ENCODE peak calls at places on chromosomes 5 and 9, in eight cellular contexts. O, V, S, M, I, N, L and J are unnamed samples.

GRCh38 chr9:114616684-114617520 is 5.8 kb downstream of the TMEM268 start:
- DNase-seq in O (no peak), V (peak; percentile 72), S (no peak), M (no peak), I (peak; percentile 24), N (no peak), L (no peak), J (no peak)

GRCh38 chr9:88046542-88046941 is 72.2 kb upstream of the CDK20 start:
- DNase-seq in O (no peak), V (no peak), S (no peak), M (no peak), I (no peak), N (no peak), L (no peak), J (no peak)

GRCh38 chr5:58002318-58002717 is 457.6 kb downstream of the PLK2 start:
- DNase-seq in O (no peak), V (no peak), S (no peak), M (no peak), I (no peak), N (no peak), L (peak; percentile 82), J (no peak)

GRCh38 chr5:65094279-65094678 is 325.5 kb downstream of the CWC27 start:
- DNase-seq in O (no peak), V (no peak), S (no peak), M (no peak), I (no peak), N (no peak), L (no peak), J (no peak)

GRCh38 chr5:133287500-133287899 is 235.7 kb downstream of the HSPA4 start:
- DNase-seq in O (no peak), V (peak; percentile 55), S (peak; percentile 26), M (no peak), I (peak; percentile 42), N (peak; percentile 43), L (peak; percentile 46), J (peak; percentile 12)

GRCh38 chr9:134336174-134336705 is 10.0 kb downstream of the RXRA start:
- DNase-seq in O (no peak), V (no peak), S (no peak), M (no peak), I (no peak), N (no peak), L (no peak), J (no peak)

GRCh38 chr5:61298580-61298979 is 33.5 kb upstream of the ZSWIM6 start:
- DNase-seq in O (no peak), V (peak; percentile 60), S (no peak), M (no peak), I (no peak), N (no peak), L (peak; percentile 74), J (no peak)

GRCh38 chr9:128887914-128888350 is 6.0 kb downstream of the LRRC8A start:
- DNase-seq in O (no peak), V (no peak), S (no peak), M (peak; percentile 71), I (no peak), N (no peak), L (peak; percentile 31), J (no peak)

GRCh38 chr9:82124090-82124489 is 135.5 kb downstream of the SPATA31D1 start:
- DNase-seq in O (no peak), V (no peak), S (no peak), M (peak; percentile 61), I (no peak), N (no peak), L (peak; percentile 85), J (no peak)

GRCh38 chr9:122446819-122447484 is 30.8 kb downstream of the OR1J1 start:
- DNase-seq in O (no peak), V (no peak), S (no peak), M (no peak), I (no peak), N (no peak), L (peak; percentile 73), J (no peak)

GRCh38 chr9:26723486-26723885 is 169.1 kb downstream of the CAAP1 start:
- DNase-seq in O (no peak), V (no peak), S (peak; percentile 7), M (peak; percentile 38), I (peak; percentile 3), N (no peak), L (peak; percentile 16), J (no peak)

GRCh38 chr5:87099967-87100366 is 167.7 kb upstream of the RASA1 start:
- DNase-seq in O (no peak), V (no peak), S (no peak), M (no peak), I (no peak), N (no peak), L (no peak), J (no peak)

GRCh38 chr9:98807070-98807810 is at the start of gene GALNT12:
- DNase-seq in O (peak; percentile 56), V (peak; percentile 47), S (peak; percentile 40), M (no peak), I (peak; percentile 42), N (peak; percentile 47), L (no peak), J (peak; percentile 35)

GRCh38 chr5:175797521-175798038 is 73.8 kb upstream of the CPLX2 start:
- DNase-seq in O (peak; percentile 87), V (no peak), S (no peak), M (no peak), I (peak; percentile 69), N (no peak), L (no peak), J (no peak)

GRCh38 chr5:138956801-138957200 is 81.7 kb upstream of the LRRTM2 start:
- DNase-seq in O (no peak), V (no peak), S (no peak), M (no peak), I (no peak), N (no peak), L (no peak), J (no peak)

GRCh38 chr5:65674749-65675148 is 47.2 kb downstream of the SGTB start:
- DNase-seq in O (no peak), V (no peak), S (no peak), M (no peak), I (no peak), N (no peak), L (peak; percentile 70), J (no peak)

GRCh38 chr5:122165574-122166021 is 36.3 kb downstream of the ZNF474 start:
- DNase-seq in O (no peak), V (no peak), S (no peak), M (no peak), I (no peak), N (no peak), L (peak; percentile 93), J (no peak)

GRCh38 chr9:93111371-93112115 is 15.5 kb downstream of the CARD19 start:
- DNase-seq in O (no peak), V (no peak), S (no peak), M (peak; percentile 79), I (no peak), N (no peak), L (peak; percentile 78), J (no peak)